ENCODE peak calls at places on chromosome 10, in seven cellular contexts. J, P, B, H, N, V and R are unnamed samples.

GRCh38 chr10:98959486-98959885 is 276.2 kb downstream of the HPSE2 start:
- DNase-seq in J (no peak), P (no peak), B (no peak), H (no peak), N (no peak), V (no peak), R (no peak)

GRCh38 chr10:131804551-131805295 is 96.1 kb upstream of the PPP2R2D start:
- DNase-seq in J (no peak), P (no peak), B (no peak), H (no peak), N (no peak), V (peak; percentile 22), R (no peak)

GRCh38 chr10:109912335-109913282 is 10.7 kb downstream of the XPNPEP1 start:
- DNase-seq in J (no peak), P (no peak), B (no peak), H (no peak), N (no peak), V (no peak), R (no peak)

GRCh38 chr10:91493313-91493712 is 83.2 kb downstream of the HECTD2 start:
- DNase-seq in J (peak; percentile 19), P (no peak), B (no peak), H (no peak), N (no peak), V (no peak), R (no peak)

GRCh38 chr10:3471927-3472704 is 299.5 kb upstream of the PITRM1 start:
- DNase-seq in J (no peak), P (no peak), B (peak; percentile 52), H (peak; percentile 49), N (no peak), V (no peak), R (peak; percentile 42)

GRCh38 chr10:4802711-4803487 is 23.1 kb upstream of the AKR1E2 start:
- DNase-seq in J (no peak), P (no peak), B (no peak), H (no peak), N (no peak), V (no peak), R (no peak)

GRCh38 chr10:24394479-24395190 is 185.7 kb downstream of the KIAA1217 start:
- DNase-seq in J (no peak), P (no peak), B (no peak), H (no peak), N (no peak), V (no peak), R (no peak)

GRCh38 chr10:133403359-133403758 is 9.4 kb downstream of the MTG1 start:
- DNase-seq in J (no peak), P (no peak), B (no peak), H (peak; percentile 25), N (no peak), V (no peak), R (no peak)

GRCh38 chr10:4650572-4650971 is 175.4 kb upstream of the AKR1E2 start:
- DNase-seq in J (no peak), P (no peak), B (no peak), H (no peak), N (no peak), V (no peak), R (no peak)

GRCh38 chr10:92342801-92343200 is 51.8 kb downstream of the MARCHF5 start:
- DNase-seq in J (no peak), P (no peak), B (no peak), H (no peak), N (no peak), V (no peak), R (no peak)

GRCh38 chr10:131271195-131271880 is 40.2 kb downstream of the TCERG1L start:
- DNase-seq in J (no peak), P (no peak), B (no peak), H (no peak), N (no peak), V (peak; percentile 24), R (no peak)

GRCh38 chr10:33215154-33215553 is 119.3 kb downstream of the NRP1 start:
- DNase-seq in J (no peak), P (no peak), B (no peak), H (no peak), N (no peak), V (no peak), R (no peak)
- H3K27ac ChIP-seq in J (no peak overlapping the region), P (no peak overlapping the region), B (no peak overlapping the region), H (no peak overlapping the region), N (no peak overlapping the region), V (no peak overlapping the region), R (no peak overlapping the region)

GRCh38 chr10:119852277-119852676 is 20.4 kb downstream of the MCMBP start:
- DNase-seq in J (no peak), P (no peak), B (no peak), H (no peak), N (no peak), V (no peak), R (no peak)
- H3K27ac ChIP-seq in J (no peak overlapping the region), P (no peak overlapping the region), B (no peak overlapping the region), H (no peak overlapping the region), N (no peak overlapping the region), V (no peak overlapping the region), R (no peak overlapping the region)

DNA sequence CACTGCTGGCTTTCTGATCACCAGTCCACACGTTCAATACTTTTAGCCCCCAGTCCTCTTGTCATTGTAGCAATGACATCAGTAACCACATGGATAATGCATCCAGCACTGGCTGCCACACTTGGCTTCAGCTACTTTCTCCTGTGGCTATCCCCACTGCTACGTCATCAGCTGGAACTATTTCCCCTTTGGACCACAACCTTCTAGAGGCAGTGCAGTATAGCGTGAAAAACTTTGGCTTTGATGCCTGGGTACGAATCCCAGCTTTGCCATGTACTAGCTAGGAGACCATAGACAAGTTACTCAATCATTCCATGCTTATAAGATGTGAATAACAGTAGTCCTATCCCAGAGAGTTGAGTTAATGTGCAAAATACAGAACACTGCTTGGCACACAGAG is 63.2 kb downstream of the CCDC3 start:
- DNase-seq in J (no peak), P (no peak), B (no peak), H (no peak), N (no peak), V (no peak), R (no peak)
- H3K27ac ChIP-seq in J (no peak overlapping the region), P (no peak overlapping the region), B (no peak overlapping the region), H (no peak overlapping the region), N (no peak overlapping the region), V (no peak overlapping the region), R (no peak overlapping the region)

DNA sequence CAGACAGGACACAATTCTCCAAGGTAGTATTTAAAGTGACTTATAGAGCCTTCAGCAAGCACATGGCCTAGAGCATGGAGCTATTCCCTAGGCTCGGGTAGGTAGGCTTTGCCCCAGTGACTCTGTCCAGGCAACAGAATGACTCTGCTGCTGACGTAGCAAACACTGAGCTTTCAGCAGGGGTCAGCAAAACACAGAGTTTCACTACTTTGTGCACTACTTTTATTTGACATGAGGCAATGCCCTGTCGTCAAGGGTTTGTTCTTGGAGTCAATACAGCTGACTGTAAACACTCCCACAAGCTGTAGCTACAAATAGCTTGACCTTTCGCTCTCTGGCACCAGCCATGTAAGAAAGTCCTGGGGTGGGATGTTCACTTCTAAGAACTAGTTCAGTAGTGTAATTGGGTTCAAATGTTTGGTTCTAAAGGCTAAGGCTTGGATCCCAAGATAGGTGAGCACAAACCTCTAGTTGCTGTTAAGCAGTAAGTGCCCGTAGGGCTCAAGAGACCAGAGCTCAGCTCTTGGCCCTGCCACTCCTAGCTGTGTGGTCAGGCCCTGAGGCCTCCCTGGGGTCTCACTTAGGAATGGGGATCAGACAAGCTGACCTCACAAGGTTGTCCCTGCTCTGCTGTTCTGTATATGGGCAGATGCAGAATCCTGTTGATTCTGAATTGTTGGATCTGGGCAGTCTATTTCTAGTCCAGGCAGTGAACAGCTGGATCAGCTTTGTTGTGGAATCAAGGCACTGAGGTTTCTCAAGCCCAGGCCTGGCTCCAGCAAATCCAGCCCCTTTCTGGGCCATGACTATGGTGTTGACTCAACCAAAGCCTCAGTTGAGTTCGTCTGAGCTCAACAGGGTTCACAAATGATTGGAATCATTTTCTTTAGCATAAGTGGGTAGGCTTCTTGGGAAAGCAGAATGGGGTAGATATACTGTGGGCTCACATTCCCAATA is 10.7 kb downstream of the NODAL start:
- DNase-seq in J (peak; percentile 75), P (no peak), B (peak; percentile 85), H (peak; percentile 72), N (no peak), V (no peak), R (peak; percentile 8)
- H3K27ac ChIP-seq in J (peak overlapping the region; percentile 86), P (no peak overlapping the region), B (peak overlapping the region; percentile 52), H (peak overlapping the region; percentile 79), N (no peak overlapping the region), V (no peak overlapping the region), R (no peak overlapping the region)

GRCh38 chr10:58995058-58995596 is 181.3 kb upstream of the PHYHIPL start:
- DNase-seq in J (no peak), P (no peak), B (no peak), H (no peak), N (no peak), V (no peak), R (no peak)

GRCh38 chr10:58996063-58996462 is 180.4 kb upstream of the PHYHIPL start:
- DNase-seq in J (no peak), P (no peak), B (no peak), H (no peak), N (no peak), V (no peak), R (no peak)

GRCh38 chr10:58992830-58993460 is 183.5 kb upstream of the PHYHIPL start:
- DNase-seq in J (no peak), P (no peak), B (no peak), H (no peak), N (no peak), V (no peak), R (no peak)

GRCh38 chr10:58993480-58994221 is 182.8 kb upstream of the PHYHIPL start:
- DNase-seq in J (no peak), P (no peak), B (no peak), H (no peak), N (no peak), V (no peak), R (no peak)

DNA sequence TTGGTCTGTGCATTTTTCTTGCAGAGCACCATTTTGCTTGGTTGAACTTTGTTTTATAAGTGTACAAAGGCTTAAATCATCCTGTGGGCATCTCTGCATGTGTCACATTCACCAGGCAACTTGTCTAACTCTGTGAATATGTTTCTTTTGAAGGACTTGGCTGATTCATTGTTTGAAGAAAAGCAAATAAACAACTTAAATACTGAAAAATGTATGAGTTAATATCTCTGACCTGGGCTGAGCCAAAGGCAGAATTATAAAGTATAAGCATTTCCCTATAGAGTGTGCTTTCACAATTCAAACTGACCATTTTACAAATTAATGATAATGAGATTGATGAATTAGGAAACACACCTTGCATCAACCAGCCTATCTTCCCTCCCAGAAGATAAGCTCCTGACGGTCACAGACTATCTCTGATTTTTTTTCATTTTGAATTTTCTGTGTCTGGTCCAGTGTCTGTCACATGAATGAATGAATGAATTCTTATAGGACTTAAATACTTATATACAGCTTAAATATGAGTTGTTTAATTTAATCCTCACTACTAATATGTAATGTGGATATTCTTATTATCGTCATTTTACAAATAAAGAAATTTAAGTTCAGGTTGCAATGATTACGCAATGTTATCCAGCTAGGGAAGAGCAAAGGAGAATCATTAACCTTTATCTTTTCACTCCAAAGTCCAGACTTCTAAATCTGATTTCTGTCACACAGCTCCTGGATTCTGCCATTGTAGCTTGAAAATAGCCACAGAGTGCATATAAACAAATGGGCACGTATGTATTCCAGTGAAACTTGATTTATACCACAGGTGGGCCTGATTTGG is 182.0 kb upstream of the PHYHIPL start:
- DNase-seq in J (no peak), P (no peak), B (no peak), H (no peak), N (no peak), V (no peak), R (no peak)
- H3K27ac ChIP-seq in J (no peak overlapping the region), P (no peak overlapping the region), B (no peak overlapping the region), H (no peak overlapping the region), N (no peak overlapping the region), V (peak overlapping the region; percentile 7), R (peak overlapping the region; percentile 92)